ENCODE peak calls at places on chromosomes 5 and 9, in five cellular contexts. K is HAP-1, M is HT-29, E is choroid plexus epithelial cell, N is Ammon's horn. A is an unnamed sample.
A peak's percentile ranks its signal among the peaks of the same experiment; 100 is the strongest.

GRCh38 chr9:138072161-138072842 is 194.7 kb downstream of the CACNA1B start:
- DNase-seq in K (no peak), M (no peak), E (no peak), N (peak; percentile 36), A (no peak)

GRCh38 chr5:177389368-177390169 is 5.3 kb downstream of the SLC34A1 start:
- DNase-seq in K (no peak), M (peak; percentile 64), E (peak; percentile 96), N (no peak), A (no peak)

GRCh38 chr9:107176701-107177100 is 106.4 kb upstream of the RAD23B start:
- DNase-seq in K (no peak), M (no peak), E (no peak), N (peak; percentile 40), A (no peak)

GRCh38 chr9:133572821-133573361 is 36.3 kb downstream of the FAM163B start:
- DNase-seq in K (no peak), M (no peak), E (no peak), N (peak; percentile 92), A (peak; percentile 85)

GRCh38 chr9:22401671-22402070 is 45.0 kb upstream of the DMRTA1 start:
- DNase-seq in K (no peak), M (no peak), E (peak; percentile 40), N (no peak), A (no peak)

GRCh38 chr9:94056442-94056974 is 27.8 kb upstream of the PTPDC1 start:
- DNase-seq in K (no peak), M (no peak), E (peak; percentile 92), N (no peak), A (no peak)

GRCh38 chr9:29209748-29210276 is 1636.5 kb upstream of the C9orf72 start:
- DNase-seq in K (no peak), M (no peak), E (no peak), N (no peak), A (no peak)

GRCh38 chr5:133250527-133250926 is 198.7 kb downstream of the HSPA4 start:
- DNase-seq in K (no peak), M (no peak), E (no peak), N (no peak), A (no peak)

GRCh38 chr5:156615901-156616300 is 234.2 kb upstream of the PPP1R2B start:
- DNase-seq in K (no peak), M (no peak), E (no peak), N (no peak), A (no peak)

GRCh38 chr9:137708590-137709284 is 89.9 kb downstream of the EHMT1 start:
- DNase-seq in K (no peak), M (no peak), E (no peak), N (no peak), A (no peak)

GRCh38 chr5:132884548-132884947 is 11.1 kb downstream of the LEAP2 start:
- DNase-seq in K (no peak), M (peak; percentile 44), E (no peak), N (no peak), A (no peak)

GRCh38 chr5:26833596-26833995 is 204.8 kb downstream of the CDH9 start:
- DNase-seq in K (no peak), M (no peak), E (peak; percentile 57), N (peak; percentile 2), A (no peak)

GRCh38 chr5:16784843-16785791 is 151.0 kb downstream of the MYO10 start:
- DNase-seq in K (no peak), M (no peak), E (peak; percentile 26), N (peak; percentile 71), A (no peak)

GRCh38 chr9:116039893-116040292 is 113.7 kb upstream of the PAPPA start:
- DNase-seq in K (no peak), M (no peak), E (no peak), N (no peak), A (no peak)

GRCh38 chr5:96254980-96255681 is 177.9 kb downstream of the PCSK1 start:
- DNase-seq in K (no peak), M (peak; percentile 30), E (peak; percentile 84), N (no peak), A (no peak)

GRCh38 chr9:115262952-115263351 is 145.0 kb upstream of the TNC start:
- DNase-seq in K (no peak), M (no peak), E (no peak), N (no peak), A (no peak)

GRCh38 chr5:154276932-154277331 is 86.4 kb downstream of the GALNT10 start:
- DNase-seq in K (no peak), M (no peak), E (peak; percentile 97), N (no peak), A (no peak)

GRCh38 chr9:15135167-15135792 is 171.7 kb downstream of the TTC39B start:
- DNase-seq in K (peak; percentile 72), M (peak; percentile 73), E (peak; percentile 83), N (peak; percentile 80), A (peak; percentile 56)

GRCh38 chr5:97801497-97801896 is 618.5 kb upstream of the RIOK2 start:
- DNase-seq in K (no peak), M (no peak), E (no peak), N (no peak), A (no peak)

GRCh38 chr5:73564644-73565165 is 734 bp downstream of the ANKRA2 start:
- DNase-seq in K (peak; percentile 12), M (no peak), E (peak; percentile 17), N (no peak), A (no peak)

GRCh38 chr5:40033411-40033810 is 608.6 kb upstream of the DAB2 start:
- DNase-seq in K (no peak), M (no peak), E (no peak), N (no peak), A (no peak)

GRCh38 chr9:124570942-124571666 is 63.9 kb upstream of the NR5A1 start:
- DNase-seq in K (no peak), M (no peak), E (no peak), N (no peak), A (no peak)

GRCh38 chr9:79257215-79257614 is 314.6 kb upstream of the TLE4 start:
- DNase-seq in K (no peak), M (no peak), E (no peak), N (no peak), A (peak; percentile 29)

GRCh38 chr9:133004091-133005072 is 25.9 kb downstream of the GFI1B start:
- DNase-seq in K (no peak), M (no peak), E (no peak), N (peak; percentile 39), A (no peak)

A was measured in posterior cingulate gyrus.